ENCODE peak calls at places on chromosomes 3 and 15, in six cellular contexts. M is HCT116, U is GM12878, A is HepG2, T is K562, H is H1. L is an unnamed sample.

GRCh38 chr3:11238057-11238456 is 34.1 kb upstream of the ATG7 start:
- DNase-seq in M (peak), U (no peak), A (no peak), T (no peak), H (no peak), L (no peak)

GRCh38 chr3:16174389-16174788 is at the start of gene GALNT15:
- DNase-seq in M (no peak), U (no peak), A (no peak), T (no peak), H (no peak), L (no peak)

GRCh38 chr3:58043933-58044332 is 35.7 kb downstream of the FLNB start:
- DNase-seq in M (no peak), U (no peak), A (no peak), T (no peak), H (no peak), L (no peak)

GRCh38 chr3:46978985-46979944 is at the start of gene NBEAL2:
- DNase-seq in M (peak), U (peak), A (peak), T (peak), H (peak), L (peak)

GRCh38 chr15:31091531-31091930 is 10.0 kb downstream of the TRPM1 start:
- DNase-seq in M (no peak), U (no peak), A (no peak), T (no peak), H (peak), L (no peak)

GRCh38 chr3:67605377-67605776 is 49.0 kb downstream of the SUCLG2 start:
- DNase-seq in M (no peak), U (no peak), A (no peak), T (no peak), H (no peak), L (no peak)

GRCh38 chr15:33720952-33721351 is 247.3 kb upstream of the CHRM5 start:
- DNase-seq in M (no peak), U (no peak), A (no peak), T (no peak), H (no peak), L (no peak)

GRCh38 chr3:185362850-185363661 is at the start of gene MAP3K13:
- DNase-seq in M (peak), U (peak), A (peak), T (peak), H (peak), L (peak)

GRCh38 chr3:128555098-128555825 is 62.3 kb upstream of the GATA2 start:
- DNase-seq in M (no peak), U (no peak), A (no peak), T (no peak), H (peak), L (peak)

GRCh38 chr3:10215578-10216368 is 32.5 kb upstream of the TATDN2 start:
- DNase-seq in M (no peak), U (no peak), A (no peak), T (no peak), H (no peak), L (no peak)

GRCh38 chr3:10217359-10217758 is 30.9 kb upstream of the TATDN2 start:
- DNase-seq in M (no peak), U (no peak), A (no peak), T (no peak), H (no peak), L (no peak)

DNA sequence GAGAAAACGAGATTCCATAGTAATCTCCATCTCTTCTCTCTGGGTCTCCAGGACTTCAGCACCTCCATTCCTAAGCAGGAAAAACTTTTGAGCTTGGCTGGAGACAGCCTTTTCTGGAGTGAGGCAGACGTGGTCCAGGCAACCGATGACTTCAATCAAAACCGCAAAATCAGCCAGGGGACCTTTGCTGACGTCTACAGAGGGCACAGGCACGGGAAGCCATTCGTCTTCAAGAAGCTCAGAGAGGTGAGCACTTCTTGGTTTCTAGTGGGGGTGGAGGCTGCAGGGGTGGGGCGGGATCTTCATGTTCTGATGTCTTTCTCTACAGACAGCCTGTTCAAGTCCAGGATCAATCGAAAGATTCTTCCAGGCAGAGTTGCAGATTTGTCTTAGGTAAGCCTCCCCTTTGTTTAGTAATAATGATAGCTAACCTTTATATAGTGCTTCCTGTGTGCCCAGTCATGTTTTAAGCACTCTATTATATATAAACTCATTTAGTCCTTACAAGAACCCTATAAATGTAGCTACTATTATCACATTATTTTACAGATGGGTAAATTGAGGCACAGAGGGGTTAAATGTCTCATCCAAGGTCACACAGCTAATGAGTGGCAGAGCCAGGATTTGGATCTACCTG is 35.0 kb upstream of the TATDN2 start:
- DNase-seq in M (no peak), U (no peak), A (no peak), T (no peak), H (no peak), L (no peak)
- TF ChIP-seq ATF3 in M (no peak), U (no peak), A (no peak), T (no peak), H (no peak), L (no peak)

DNA sequence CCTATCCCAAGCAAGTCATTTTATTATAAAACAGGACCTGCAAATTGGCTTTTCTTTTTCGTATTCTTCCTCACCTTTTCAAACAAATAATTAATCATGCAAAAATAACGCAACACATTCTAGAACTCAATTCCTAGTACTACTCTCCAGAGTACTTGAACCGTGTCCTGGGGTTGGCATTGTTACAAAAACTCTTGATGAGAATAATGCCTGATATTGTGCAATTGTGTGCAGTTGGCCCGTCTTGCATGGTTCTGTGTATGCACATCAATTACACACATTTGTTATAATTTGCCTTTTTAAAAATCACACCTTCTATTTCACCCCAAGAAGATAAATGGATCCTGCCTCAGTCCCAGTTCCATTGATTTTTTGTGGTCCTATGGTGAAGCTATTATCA is 205.4 kb downstream of the EPHB1 start:
- DNase-seq in M (no peak), U (no peak), A (no peak), T (no peak), H (no peak), L (no peak)
- TF ChIP-seq ATF3 in M (no peak), U (no peak), A (no peak), T (no peak), H (no peak), L (no peak)

GRCh38 chr3:7382293-7383033 is 521.5 kb downstream of the GRM7 start:
- DNase-seq in M (no peak), U (no peak), A (no peak), T (no peak), H (no peak), L (no peak)
- TF ChIP-seq ATF3 in M (no peak), U (no peak), A (no peak), T (no peak), H (no peak), L (no peak)

DNA sequence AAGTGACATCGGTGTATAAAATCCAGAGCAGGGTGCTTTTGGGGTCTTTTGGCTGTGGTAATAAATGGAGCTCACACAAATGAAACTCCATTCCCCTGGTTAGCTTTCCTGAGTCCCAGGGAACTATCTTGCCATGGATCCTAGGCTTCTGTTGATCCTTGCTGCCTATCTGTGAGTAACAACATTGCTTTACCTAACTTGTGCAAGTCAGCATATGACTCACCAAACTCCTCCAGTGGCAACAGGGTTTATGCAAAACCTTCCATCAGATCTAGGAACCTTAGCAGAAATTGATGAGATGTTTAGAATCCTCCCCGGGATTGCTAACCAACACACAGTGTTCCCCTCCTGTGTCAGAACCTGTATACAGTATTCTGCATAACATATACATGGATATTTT is 105.4 kb downstream of the SCAPER start:
- DNase-seq in M (no peak), U (no peak), A (no peak), T (peak), H (no peak), L (no peak)
- TF ChIP-seq ATF3 in M (no peak), U (no peak), A (no peak), T (no peak), H (no peak), L (no peak)

DNA sequence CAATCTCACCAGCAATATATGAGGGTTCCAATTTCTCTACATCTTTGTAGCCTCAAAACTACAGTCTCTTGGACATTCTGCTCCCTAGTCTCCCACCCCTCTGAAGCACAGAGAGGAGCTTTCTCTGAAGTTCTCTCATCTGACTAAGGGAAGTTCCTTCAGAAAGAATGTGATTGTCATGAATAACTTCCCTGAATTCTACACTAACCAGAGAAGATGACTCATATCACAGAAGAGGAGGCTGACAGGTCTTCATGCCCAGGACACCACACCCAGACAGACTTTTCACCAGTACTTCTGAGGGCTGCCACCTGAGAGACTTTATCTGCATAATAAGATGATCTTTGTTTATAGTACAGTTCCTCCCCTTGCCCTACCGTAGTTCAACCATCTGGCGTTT is 52.8 kb downstream of the CDIN1 start:
- DNase-seq in M (peak), U (no peak), A (no peak), T (no peak), H (no peak), L (no peak)
- TF ChIP-seq ATF3 in M (no peak), U (no peak), A (no peak), T (no peak), H (no peak), L (no peak)

GRCh38 chr3:150114873-150115570 is 144.3 kb upstream of the PFN2 start:
- DNase-seq in M (no peak), U (peak), A (no peak), T (no peak), H (no peak), L (no peak)
- TF ChIP-seq ATF3 in M (no peak), U (no peak), A (no peak), T (no peak), H (no peak), L (no peak)

GRCh38 chr15:71207141-71207540 is 91.9 kb downstream of the THSD4 start:
- DNase-seq in M (no peak), U (no peak), A (no peak), T (no peak), H (no peak), L (no peak)

GRCh38 chr15:71201471-71201870 is 86.2 kb downstream of the THSD4 start:
- DNase-seq in M (no peak), U (no peak), A (no peak), T (no peak), H (no peak), L (no peak)

GRCh38 chr15:71199384-71200351 is 84.4 kb downstream of the THSD4 start:
- DNase-seq in M (no peak), U (no peak), A (no peak), T (no peak), H (no peak), L (no peak)

GRCh38 chr15:71202712-71203111 is 87.4 kb downstream of the THSD4 start:
- DNase-seq in M (no peak), U (no peak), A (no peak), T (no peak), H (no peak), L (peak)

DNA sequence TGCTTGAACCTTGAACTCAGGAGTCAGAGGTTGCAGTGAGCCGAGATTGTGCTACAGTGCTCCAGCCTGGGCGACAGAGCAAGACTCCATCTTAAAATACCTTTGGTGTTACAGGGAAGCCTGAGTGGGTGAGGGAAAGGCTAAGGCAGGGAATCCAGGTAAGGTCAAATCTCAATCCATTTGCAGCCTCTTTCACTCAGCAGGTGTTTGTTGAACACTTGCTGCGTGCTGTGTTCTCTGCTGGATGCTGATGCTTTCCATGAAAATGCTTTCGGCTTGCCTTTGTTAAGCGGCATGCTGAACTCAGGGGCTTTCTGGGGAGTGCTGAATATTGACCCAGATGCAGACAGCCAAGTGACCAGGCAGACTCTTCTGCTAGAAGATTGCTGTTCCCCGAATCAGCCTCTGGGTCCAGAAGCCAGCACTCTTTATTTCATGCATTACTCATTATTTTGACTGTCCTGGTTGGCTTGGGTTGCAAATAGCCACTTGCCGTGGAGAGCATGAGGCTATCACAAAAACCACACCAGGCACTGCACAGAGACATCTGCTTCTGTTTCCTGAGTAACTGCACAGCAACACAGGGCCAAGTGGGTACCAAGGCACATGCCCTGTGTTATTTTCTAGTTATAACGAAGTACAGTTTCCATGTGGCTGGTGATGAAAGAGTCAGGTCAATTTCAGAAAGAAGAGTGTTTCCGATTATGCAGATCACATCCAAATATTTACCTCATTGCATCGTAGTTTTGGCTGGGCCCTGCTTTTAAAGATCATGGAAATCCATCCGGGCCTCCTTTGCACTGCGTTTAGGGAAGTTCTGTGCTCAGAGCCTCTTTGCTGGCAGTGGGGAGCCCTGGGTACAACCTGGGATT is 88.5 kb downstream of the THSD4 start:
- DNase-seq in M (no peak), U (no peak), A (no peak), T (no peak), H (peak), L (peak)
- TF ChIP-seq ATF3 in M (no peak), U (no peak), A (no peak), T (no peak), H (no peak), L (no peak)

DNA sequence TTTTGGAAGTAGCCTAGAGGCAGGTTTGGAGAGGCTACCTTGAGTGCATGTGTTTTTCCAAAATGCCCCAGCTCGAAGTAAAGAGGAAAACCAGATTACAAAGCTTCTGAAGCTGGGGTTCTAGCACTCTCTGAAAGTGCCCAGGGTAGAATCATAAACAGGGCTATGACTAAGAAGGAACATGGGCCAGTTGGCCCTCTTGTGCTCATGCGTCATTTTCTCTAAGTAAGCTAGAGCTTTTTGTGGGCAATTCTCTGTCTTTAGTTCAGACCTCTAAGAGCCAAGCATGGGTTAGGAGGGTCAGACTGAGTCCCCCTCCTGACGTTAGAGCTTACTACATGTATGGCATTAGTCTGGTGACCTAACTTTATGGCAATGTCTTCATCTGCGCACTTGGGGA is 129.5 kb upstream of the UMPS start:
- DNase-seq in M (no peak), U (no peak), A (no peak), T (no peak), H (no peak), L (no peak)
- TF ChIP-seq ATF3 in M (no peak), U (no peak), A (no peak), T (no peak), H (no peak), L (no peak)

DNA sequence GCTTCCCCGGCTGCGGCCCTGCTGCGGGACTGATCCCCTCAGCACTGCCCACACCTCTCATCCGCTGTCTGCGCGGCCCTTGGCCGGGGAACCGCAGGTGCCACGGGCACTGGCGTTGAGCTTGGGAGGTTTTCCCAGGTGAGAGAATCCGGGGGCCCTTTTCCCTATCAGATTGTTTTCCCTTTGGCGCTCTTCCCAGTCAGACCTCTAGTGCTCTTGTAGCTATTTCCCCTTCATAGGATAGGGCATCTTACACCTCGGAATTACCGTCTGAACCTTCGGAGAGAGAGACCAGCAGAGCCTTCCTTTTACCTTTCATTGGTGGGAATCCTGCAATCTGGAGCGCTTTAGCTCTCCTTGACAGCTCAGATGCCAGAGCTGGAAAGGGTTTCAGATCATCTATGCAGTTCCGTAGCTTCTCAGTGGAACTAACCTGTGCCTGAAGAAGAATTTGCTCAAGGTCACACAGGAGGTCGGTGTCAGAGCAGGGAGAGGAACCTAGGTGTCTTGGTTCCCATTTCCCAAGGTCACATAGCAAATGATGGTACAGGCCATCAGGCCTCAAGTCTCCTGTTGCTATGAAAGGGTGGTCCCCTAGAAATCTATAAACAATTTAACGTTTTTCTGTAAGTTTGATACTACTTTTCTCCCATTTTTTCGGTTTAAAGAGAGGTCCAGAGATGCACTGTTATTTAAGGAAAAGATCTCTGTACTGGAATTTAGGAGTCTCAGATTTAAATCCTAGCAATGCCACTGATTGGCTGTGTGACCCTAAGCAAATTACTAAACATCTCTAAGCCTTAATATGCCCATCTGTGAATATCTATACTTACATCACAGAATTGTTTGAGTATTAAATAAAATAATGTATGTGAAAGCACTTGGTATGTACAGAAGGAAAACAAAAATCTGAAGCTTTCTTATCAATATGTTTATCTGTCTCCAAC is 916 bp downstream of the IDH3A start:
- DNase-seq in M (no peak), U (no peak), A (peak), T (no peak), H (no peak), L (peak)
- TF ChIP-seq ATF3 in M (no peak), U (no peak), A (no peak), T (no peak), H (no peak), L (no peak)